ENCODE peak calls at places on chromosomes 16 and 17, in ten cellular contexts. One of them, this sample, is unnamed.

GRCh38 chr17:27674335-27674734 is 43.3 kb downstream of the LGALS9 start:
- DNase-seq in hepatic stellate cell: no peak
- DNase-seq in stimulated activated naive CD4-positive, alpha-beta T cell: no peak
- DNase-seq in left cardiac atrium: no peak
- DNase-seq in left kidney: no peak
- DNase-seq in NCI-H2029: no peak
- DNase-seq in tibial artery: peak
- DNase-seq in Calu3: no peak
- DNase-seq in T-helper 17 cell: no peak
- DNase-seq in T-helper 2 cell: no peak
- DNase-seq in this sample: no peak

GRCh38 chr16:74623214-74623842 is 16.4 kb upstream of the GLG1 start:
- DNase-seq in hepatic stellate cell: peak
- DNase-seq in stimulated activated naive CD4-positive, alpha-beta T cell: peak
- DNase-seq in left cardiac atrium: no peak
- DNase-seq in left kidney: peak
- DNase-seq in NCI-H2029: no peak
- DNase-seq in tibial artery: peak
- DNase-seq in Calu3: no peak
- DNase-seq in T-helper 17 cell: no peak
- DNase-seq in T-helper 2 cell: no peak
- DNase-seq in this sample: no peak

GRCh38 chr17:13541032-13541480 is 60.7 kb downstream of the HS3ST3A1 start:
- DNase-seq in hepatic stellate cell: peak
- DNase-seq in stimulated activated naive CD4-positive, alpha-beta T cell: no peak
- DNase-seq in left cardiac atrium: no peak
- DNase-seq in left kidney: peak
- DNase-seq in NCI-H2029: no peak
- DNase-seq in tibial artery: no peak
- DNase-seq in Calu3: no peak
- DNase-seq in T-helper 17 cell: no peak
- DNase-seq in T-helper 2 cell: no peak
- DNase-seq in this sample: no peak

GRCh38 chr16:77191259-77191969 is 424 bp downstream of the MON1B start:
- DNase-seq in hepatic stellate cell: no peak
- DNase-seq in stimulated activated naive CD4-positive, alpha-beta T cell: no peak
- DNase-seq in left cardiac atrium: no peak
- DNase-seq in left kidney: peak
- DNase-seq in NCI-H2029: no peak
- DNase-seq in tibial artery: no peak
- DNase-seq in Calu3: no peak
- DNase-seq in T-helper 17 cell: no peak
- DNase-seq in T-helper 2 cell: no peak
- DNase-seq in this sample: no peak

GRCh38 chr17:4678448-4679026 is 25.4 kb downstream of the PELP1 start:
- DNase-seq in hepatic stellate cell: peak
- DNase-seq in stimulated activated naive CD4-positive, alpha-beta T cell: no peak
- DNase-seq in left cardiac atrium: no peak
- DNase-seq in left kidney: no peak
- DNase-seq in NCI-H2029: no peak
- DNase-seq in tibial artery: no peak
- DNase-seq in Calu3: peak
- DNase-seq in T-helper 17 cell: no peak
- DNase-seq in T-helper 2 cell: no peak
- DNase-seq in this sample: no peak

GRCh38 chr17:75549246-75550138 is 24.0 kb downstream of the LLGL2 start:
- DNase-seq in hepatic stellate cell: no peak
- DNase-seq in stimulated activated naive CD4-positive, alpha-beta T cell: no peak
- DNase-seq in left cardiac atrium: no peak
- DNase-seq in left kidney: peak
- DNase-seq in NCI-H2029: peak
- DNase-seq in tibial artery: no peak
- DNase-seq in Calu3: peak
- DNase-seq in T-helper 17 cell: no peak
- DNase-seq in T-helper 2 cell: no peak
- DNase-seq in this sample: no peak

GRCh38 chr17:75396025-75396424 is 9.5 kb downstream of the GRB2 start:
- DNase-seq in hepatic stellate cell: no peak
- DNase-seq in stimulated activated naive CD4-positive, alpha-beta T cell: no peak
- DNase-seq in left cardiac atrium: no peak
- DNase-seq in left kidney: no peak
- DNase-seq in NCI-H2029: no peak
- DNase-seq in tibial artery: no peak
- DNase-seq in Calu3: no peak
- DNase-seq in T-helper 17 cell: no peak
- DNase-seq in T-helper 2 cell: no peak
- DNase-seq in this sample: no peak

GRCh38 chr16:8944113-8944765 is 19.5 kb downstream of the USP7 start:
- DNase-seq in hepatic stellate cell: no peak
- DNase-seq in stimulated activated naive CD4-positive, alpha-beta T cell: no peak
- DNase-seq in left cardiac atrium: no peak
- DNase-seq in left kidney: no peak
- DNase-seq in NCI-H2029: no peak
- DNase-seq in tibial artery: no peak
- DNase-seq in Calu3: no peak
- DNase-seq in T-helper 17 cell: no peak
- DNase-seq in T-helper 2 cell: no peak
- DNase-seq in this sample: no peak

GRCh38 chr16:27460663-27461482 is 58.9 kb downstream of the IL21R start:
- DNase-seq in hepatic stellate cell: no peak
- DNase-seq in stimulated activated naive CD4-positive, alpha-beta T cell: no peak
- DNase-seq in left cardiac atrium: no peak
- DNase-seq in left kidney: no peak
- DNase-seq in NCI-H2029: no peak
- DNase-seq in tibial artery: no peak
- DNase-seq in Calu3: no peak
- DNase-seq in T-helper 17 cell: no peak
- DNase-seq in T-helper 2 cell: no peak
- DNase-seq in this sample: no peak

GRCh38 chr17:63523256-63523869 is at the start of gene KCNH6:
- DNase-seq in hepatic stellate cell: no peak
- DNase-seq in stimulated activated naive CD4-positive, alpha-beta T cell: no peak
- DNase-seq in left cardiac atrium: no peak
- DNase-seq in left kidney: peak
- DNase-seq in NCI-H2029: no peak
- DNase-seq in tibial artery: no peak
- DNase-seq in Calu3: no peak
- DNase-seq in T-helper 17 cell: no peak
- DNase-seq in T-helper 2 cell: no peak
- DNase-seq in this sample: no peak

This sample was measured in effector CD8-positive, alpha-beta T cell.